ENCODE peak calls at places on chromosomes 3 and 15, in five cellular contexts. G is astrocyte of the spinal cord; Y is stimulated activated CD8-positive, alpha-beta memory T cell treated with anti-CD3 and anti-CD28 coated beads, Interleukin-15, amount 100 ng/mL, for 1 hour; S is ELF-1; O is stimulated activated CD4-positive, alpha-beta T cell treated with anti-CD3 and anti-CD28 coated beads, Interleukin-1b, Interleukin-23, amount 100 ng/mL, for 1 hour. P is an unnamed sample.
A peak's percentile ranks its signal among the peaks of the same experiment; 100 is the strongest.

GRCh38 chr15:62344806-62345539 is 179.9 kb upstream of the C2CD4B start:
- DNase-seq in G (peak; percentile 55), Y (no peak), S (peak; percentile 76), O (peak; percentile 17), P (peak; percentile 62)

GRCh38 chr3:172882563-172882962 is 132.0 kb downstream of the ECT2 start:
- DNase-seq in G (no peak), Y (no peak), S (no peak), O (no peak), P (no peak)

GRCh38 chr15:69853572-69853971 is 244.1 kb downstream of the TLE3 start:
- DNase-seq in G (peak; percentile 76), Y (no peak), S (peak; percentile 78), O (no peak), P (peak; percentile 93)

GRCh38 chr3:67521053-67521646 is 133.3 kb downstream of the SUCLG2 start:
- DNase-seq in G (no peak), Y (no peak), S (no peak), O (no peak), P (no peak)

GRCh38 chr3:55521086-55522060 is 34.3 kb upstream of the WNT5A start:
- DNase-seq in G (peak; percentile 54), Y (no peak), S (peak; percentile 63), O (no peak), P (peak; percentile 67)

GRCh38 chr15:92724144-92724543 is 68.6 kb upstream of the FAM174B start:
- DNase-seq in G (no peak), Y (no peak), S (no peak), O (no peak), P (no peak)

GRCh38 chr3:131386429-131386926 is 4.9 kb downstream of the NUDT16 start:
- DNase-seq in G (peak; percentile 21), Y (no peak), S (no peak), O (no peak), P (no peak)

GRCh38 chr15:42456971-42457370 is 34.0 kb downstream of the ZNF106 start:
- DNase-seq in G (no peak), Y (no peak), S (no peak), O (no peak), P (peak; percentile 29)

GRCh38 chr15:29135702-29136426 is 133.8 kb downstream of the NSMCE3 start:
- DNase-seq in G (no peak), Y (no peak), S (no peak), O (no peak), P (no peak)

GRCh38 chr3:71056327-71056726 is 527.2 kb downstream of the FOXP1 start:
- DNase-seq in G (peak; percentile 79), Y (no peak), S (no peak), O (no peak), P (peak; percentile 52)

GRCh38 chr15:44243829-44244228 is 44.7 kb upstream of the GOLM2 start:
- DNase-seq in G (no peak), Y (no peak), S (no peak), O (no peak), P (no peak)

GRCh38 chr3:4981160-4981687 is 2.0 kb downstream of the BHLHE40 start:
- DNase-seq in G (peak; percentile 60), Y (no peak), S (no peak), O (no peak), P (peak; percentile 40)

GRCh38 chr15:81304226-81304625 is 19.7 kb downstream of the STARD5 start:
- DNase-seq in G (peak; percentile 48), Y (no peak), S (peak; percentile 14), O (no peak), P (peak; percentile 56)

GRCh38 chr3:127624074-127624473 is 4.9 kb upstream of the PODXL2 start:
- DNase-seq in G (no peak), Y (no peak), S (no peak), O (no peak), P (no peak)

GRCh38 chr15:90955911-90956310 is 1.2 kb downstream of the RCCD1 start:
- DNase-seq in G (no peak), Y (no peak), S (peak; percentile 43), O (no peak), P (no peak)

P was measured in astrocyte of the hippocampus.